ENCODE peak calls at places on chromosome 10, in eight cellular contexts. One of them, this sample, is unnamed.

GRCh38 chr10:9301554-9301953 is 1247.1 kb downstream of the GATA3 start:
- DNase-seq in ovary: no peak
- DNase-seq in astrocyte: no peak
- DNase-seq in body of pancreas: no peak
- DNase-seq in spleen: no peak
- DNase-seq in progenitor cell of endocrine pancreas: no peak
- DNase-seq in sigmoid colon: no peak
- DNase-seq in WERI-Rb-1: no peak
- DNase-seq in this sample: no peak

GRCh38 chr10:132109341-132110072 is 43.8 kb downstream of the JAKMIP3 start:
- DNase-seq in ovary: peak
- DNase-seq in astrocyte: no peak
- DNase-seq in body of pancreas: no peak
- DNase-seq in spleen: no peak
- DNase-seq in progenitor cell of endocrine pancreas: peak
- DNase-seq in sigmoid colon: peak
- DNase-seq in WERI-Rb-1: no peak
- DNase-seq in this sample: no peak

GRCh38 chr10:9615179-9615578 is 1402.5 kb upstream of the CELF2 start:
- DNase-seq in ovary: no peak
- DNase-seq in astrocyte: peak
- DNase-seq in body of pancreas: no peak
- DNase-seq in spleen: no peak
- DNase-seq in progenitor cell of endocrine pancreas: no peak
- DNase-seq in sigmoid colon: no peak
- DNase-seq in WERI-Rb-1: no peak
- DNase-seq in this sample: no peak

GRCh38 chr10:86651021-86651471 is 3.3 kb upstream of the OPN4 start:
- DNase-seq in ovary: no peak
- DNase-seq in astrocyte: no peak
- DNase-seq in body of pancreas: no peak
- DNase-seq in spleen: peak
- DNase-seq in progenitor cell of endocrine pancreas: no peak
- DNase-seq in sigmoid colon: peak
- DNase-seq in WERI-Rb-1: peak
- DNase-seq in this sample: no peak

GRCh38 chr10:45432113-45432512 is 58.1 kb downstream of the ALOX5 start:
- DNase-seq in ovary: no peak
- DNase-seq in astrocyte: no peak
- DNase-seq in body of pancreas: no peak
- DNase-seq in spleen: no peak
- DNase-seq in progenitor cell of endocrine pancreas: no peak
- DNase-seq in sigmoid colon: no peak
- DNase-seq in WERI-Rb-1: no peak
- DNase-seq in this sample: no peak

GRCh38 chr10:128993911-128994538 is 473.0 kb upstream of the MGMT start:
- DNase-seq in ovary: no peak
- DNase-seq in astrocyte: no peak
- DNase-seq in body of pancreas: no peak
- DNase-seq in spleen: no peak
- DNase-seq in progenitor cell of endocrine pancreas: no peak
- DNase-seq in sigmoid colon: no peak
- DNase-seq in WERI-Rb-1: no peak
- DNase-seq in this sample: no peak

GRCh38 chr10:76133597-76134255 is 702.3 kb downstream of the LRMDA start:
- DNase-seq in ovary: no peak
- DNase-seq in astrocyte: no peak
- DNase-seq in body of pancreas: no peak
- DNase-seq in spleen: no peak
- DNase-seq in progenitor cell of endocrine pancreas: no peak
- DNase-seq in sigmoid colon: no peak
- DNase-seq in WERI-Rb-1: peak
- DNase-seq in this sample: no peak

GRCh38 chr10:12729885-12730284 is 271.6 kb downstream of the CCDC3 start:
- DNase-seq in ovary: no peak
- DNase-seq in astrocyte: no peak
- DNase-seq in body of pancreas: no peak
- DNase-seq in spleen: no peak
- DNase-seq in progenitor cell of endocrine pancreas: no peak
- DNase-seq in sigmoid colon: no peak
- DNase-seq in WERI-Rb-1: peak
- DNase-seq in this sample: peak

GRCh38 chr10:127163632-127164031 is 32.8 kb downstream of the INSYN2A start:
- DNase-seq in ovary: no peak
- DNase-seq in astrocyte: no peak
- DNase-seq in body of pancreas: no peak
- DNase-seq in spleen: no peak
- DNase-seq in progenitor cell of endocrine pancreas: no peak
- DNase-seq in sigmoid colon: no peak
- DNase-seq in WERI-Rb-1: no peak
- DNase-seq in this sample: no peak

GRCh38 chr10:87966454-87966853 is 103.0 kb downstream of the PTEN start:
- DNase-seq in ovary: no peak
- DNase-seq in astrocyte: peak
- DNase-seq in body of pancreas: no peak
- DNase-seq in spleen: no peak
- DNase-seq in progenitor cell of endocrine pancreas: no peak
- DNase-seq in sigmoid colon: no peak
- DNase-seq in WERI-Rb-1: no peak
- DNase-seq in this sample: no peak

GRCh38 chr10:133114251-133114650 is 26.5 kb downstream of the ADGRA1 start:
- DNase-seq in ovary: no peak
- DNase-seq in astrocyte: no peak
- DNase-seq in body of pancreas: no peak
- DNase-seq in spleen: peak
- DNase-seq in progenitor cell of endocrine pancreas: no peak
- DNase-seq in sigmoid colon: no peak
- DNase-seq in WERI-Rb-1: no peak
- DNase-seq in this sample: no peak

GRCh38 chr10:35685402-35685801 is 43.3 kb upstream of the FZD8 start:
- DNase-seq in ovary: no peak
- DNase-seq in astrocyte: no peak
- DNase-seq in body of pancreas: no peak
- DNase-seq in spleen: no peak
- DNase-seq in progenitor cell of endocrine pancreas: no peak
- DNase-seq in sigmoid colon: no peak
- DNase-seq in WERI-Rb-1: no peak
- DNase-seq in this sample: no peak

GRCh38 chr10:104881740-104882139 is 240.7 kb downstream of the SORCS3 start:
- DNase-seq in ovary: no peak
- DNase-seq in astrocyte: no peak
- DNase-seq in body of pancreas: no peak
- DNase-seq in spleen: no peak
- DNase-seq in progenitor cell of endocrine pancreas: no peak
- DNase-seq in sigmoid colon: no peak
- DNase-seq in WERI-Rb-1: no peak
- DNase-seq in this sample: no peak

GRCh38 chr10:104880655-104881222 is 239.6 kb downstream of the SORCS3 start:
- DNase-seq in ovary: no peak
- DNase-seq in astrocyte: no peak
- DNase-seq in body of pancreas: no peak
- DNase-seq in spleen: no peak
- DNase-seq in progenitor cell of endocrine pancreas: no peak
- DNase-seq in sigmoid colon: no peak
- DNase-seq in WERI-Rb-1: no peak
- DNase-seq in this sample: no peak
- TF ChIP-seq CTCF in ovary: no peak
- TF ChIP-seq CTCF in astrocyte: no peak
- TF ChIP-seq CTCF in body of pancreas: no peak
- TF ChIP-seq CTCF in spleen: no peak
- TF ChIP-seq CTCF in progenitor cell of endocrine pancreas: no peak
- TF ChIP-seq CTCF in sigmoid colon: no peak
- TF ChIP-seq CTCF in WERI-Rb-1: no peak
- TF ChIP-seq CTCF in this sample: no peak

GRCh38 chr10:44398747-44399477 is 14.0 kb upstream of the CXCL12 start:
- DNase-seq in ovary: no peak
- DNase-seq in astrocyte: no peak
- DNase-seq in body of pancreas: no peak
- DNase-seq in spleen: no peak
- DNase-seq in progenitor cell of endocrine pancreas: no peak
- DNase-seq in sigmoid colon: no peak
- DNase-seq in WERI-Rb-1: no peak
- DNase-seq in this sample: no peak
- TF ChIP-seq CTCF in ovary: no peak
- TF ChIP-seq CTCF in astrocyte: no peak
- TF ChIP-seq CTCF in body of pancreas: no peak
- TF ChIP-seq CTCF in spleen: no peak
- TF ChIP-seq CTCF in progenitor cell of endocrine pancreas: peak
- TF ChIP-seq CTCF in sigmoid colon: no peak
- TF ChIP-seq CTCF in WERI-Rb-1: no peak
- TF ChIP-seq CTCF in this sample: no peak

GRCh38 chr10:61701055-61701705 is 38.5 kb downstream of the CABCOCO1 start:
- DNase-seq in ovary: no peak
- DNase-seq in astrocyte: peak
- DNase-seq in body of pancreas: no peak
- DNase-seq in spleen: no peak
- DNase-seq in progenitor cell of endocrine pancreas: no peak
- DNase-seq in sigmoid colon: no peak
- DNase-seq in WERI-Rb-1: no peak
- DNase-seq in this sample: no peak
- TF ChIP-seq CTCF in ovary: no peak
- TF ChIP-seq CTCF in astrocyte: no peak
- TF ChIP-seq CTCF in body of pancreas: no peak
- TF ChIP-seq CTCF in spleen: no peak
- TF ChIP-seq CTCF in progenitor cell of endocrine pancreas: no peak
- TF ChIP-seq CTCF in sigmoid colon: no peak
- TF ChIP-seq CTCF in WERI-Rb-1: no peak
- TF ChIP-seq CTCF in this sample: no peak

DNA sequence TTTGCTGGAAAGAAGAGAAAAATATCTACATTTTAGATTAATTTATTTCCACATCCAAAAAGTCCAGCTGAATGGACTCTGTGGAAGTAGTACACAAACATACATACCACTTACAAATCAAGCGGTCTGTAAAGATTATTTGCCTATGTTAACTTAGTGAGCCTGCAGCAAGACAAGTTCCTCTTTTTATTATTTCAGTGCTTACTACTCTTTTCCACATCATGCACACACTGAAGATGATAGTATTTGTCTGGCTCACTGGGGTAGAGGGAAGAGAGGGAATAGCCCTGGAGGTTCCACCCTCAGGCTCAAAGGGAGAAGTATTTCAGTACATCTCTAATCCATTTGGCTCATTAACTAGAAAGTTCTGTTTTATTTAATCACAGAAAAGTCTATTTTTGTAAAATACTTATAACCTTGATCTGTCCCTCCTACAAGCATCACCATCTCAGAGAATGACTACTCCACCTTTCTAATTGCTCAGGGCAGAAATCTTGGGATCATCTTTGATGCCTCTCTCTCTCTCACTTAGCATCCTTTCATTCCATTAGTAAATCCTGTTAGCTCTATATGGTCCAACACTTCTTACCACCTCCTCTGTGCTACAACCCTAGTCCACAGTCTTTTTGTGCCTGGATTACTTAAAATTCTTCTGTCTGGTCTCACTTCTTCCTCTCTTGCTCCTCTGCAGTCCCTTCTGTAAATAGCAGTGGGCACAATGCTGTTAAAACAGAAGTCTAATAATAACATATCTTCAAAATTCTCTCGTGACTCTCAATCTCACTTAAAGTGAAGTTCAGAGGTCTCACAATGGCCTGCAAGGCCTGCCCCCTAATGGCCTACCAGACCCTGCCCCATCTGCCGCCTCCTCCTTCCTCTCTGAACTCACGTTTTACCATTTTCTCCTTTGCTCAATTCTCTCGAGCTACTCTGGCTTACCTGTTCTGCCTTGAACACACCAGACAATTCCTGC is 64.3 kb upstream of the CCDC6 start:
- DNase-seq in ovary: no peak
- DNase-seq in astrocyte: no peak
- DNase-seq in body of pancreas: no peak
- DNase-seq in spleen: no peak
- DNase-seq in progenitor cell of endocrine pancreas: no peak
- DNase-seq in sigmoid colon: no peak
- DNase-seq in WERI-Rb-1: no peak
- DNase-seq in this sample: no peak
- TF ChIP-seq CTCF in ovary: no peak
- TF ChIP-seq CTCF in astrocyte: no peak
- TF ChIP-seq CTCF in body of pancreas: no peak
- TF ChIP-seq CTCF in spleen: no peak
- TF ChIP-seq CTCF in progenitor cell of endocrine pancreas: no peak
- TF ChIP-seq CTCF in sigmoid colon: no peak
- TF ChIP-seq CTCF in WERI-Rb-1: no peak
- TF ChIP-seq CTCF in this sample: no peak

This sample was measured in neural crest cell.